ENCODE peak calls at places on chromosomes 16 and 17, in five cellular contexts. O, G, U, P and K are unnamed samples. For H3K4me1, the result is how much of the 10 kb centered on the place peaks cover.

GRCh38 chr17:68384941-68385340 is 72.4 kb downstream of the WIPI1 start:
- DNase-seq in O (no peak), G (no peak), U (no peak), P (peak), K (no peak)

GRCh38 chr16:66660422-66661209 is 35.9 kb downstream of the CMTM4 start:
- DNase-seq in O (peak), G (no peak), U (peak), P (peak), K (peak)

GRCh38 chr17:44307387-44308186 is 814 bp upstream of the RUNDC3A start:
- DNase-seq in O (peak), G (no peak), U (peak), P (peak), K (peak)

GRCh38 chr16:53094013-53094630 is 39.3 kb downstream of the CHD9 start:
- DNase-seq in O (peak), G (peak), U (peak), P (no peak), K (peak)

GRCh38 chr16:4115209-4115940 is 867 bp downstream of the ADCY9 start:
- DNase-seq in O (peak), G (no peak), U (peak), P (peak), K (peak)

GRCh38 chr16:69366431-69366830 is 14.8 kb upstream of the TMED6 start:
- DNase-seq in O (no peak), G (no peak), U (no peak), P (no peak), K (no peak)

GRCh38 chr17:83104577-83105505 is 25.4 kb downstream of the METRNL start:
- DNase-seq in O (no peak), G (no peak), U (no peak), P (no peak), K (peak)

GRCh38 chr17:81294512-81295030 is 536 bp downstream of the SLC38A10 start:
- DNase-seq in O (peak), G (peak), U (peak), P (no peak), K (peak)

DNA sequence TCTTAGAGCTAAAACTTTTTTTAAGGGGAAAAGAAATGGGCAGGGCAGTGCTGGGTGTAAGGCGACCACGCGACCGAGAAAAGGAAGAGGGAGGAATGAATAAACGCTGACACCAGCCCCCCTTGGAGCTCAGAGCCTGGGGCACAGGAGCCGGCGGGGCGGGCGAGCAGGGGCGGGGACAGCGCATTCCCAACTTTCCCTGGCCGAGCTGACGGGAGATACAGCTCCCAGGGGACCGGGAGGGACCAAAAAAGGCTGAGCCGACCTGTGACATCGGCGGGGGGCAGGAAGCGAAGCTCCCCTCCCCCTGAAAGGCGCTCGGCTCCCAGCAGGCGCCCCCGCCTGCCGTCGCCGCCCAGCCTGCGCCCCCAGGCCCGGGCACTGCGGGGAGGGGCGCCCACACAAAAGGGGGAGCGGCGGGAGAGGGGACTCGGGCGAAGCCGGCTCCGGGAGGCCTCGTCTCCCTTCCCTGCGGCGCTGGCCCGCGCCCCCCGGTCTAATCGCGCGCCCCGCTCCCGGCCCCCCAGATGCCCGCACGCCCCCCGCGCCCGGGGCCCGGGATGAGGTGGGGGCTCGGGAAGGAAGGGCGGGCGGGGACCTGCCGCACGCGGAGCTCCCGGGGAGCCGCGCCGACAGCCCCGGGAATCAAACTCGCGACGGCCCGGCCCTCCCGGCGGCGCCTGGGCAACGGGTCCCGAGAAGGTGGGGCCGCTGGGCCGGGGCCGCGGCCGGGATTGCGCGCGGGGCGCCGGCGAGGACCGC is 610 bp downstream of the CUEDC1 start:
- DNase-seq in O (peak), G (no peak), U (peak), P (peak), K (peak)
- H3K4me1 ChIP-seq in O (under half), G (under half), U (half or more), P (under half), K (under half)

GRCh38 chr16:57623251-57624043 is 5.0 kb upstream of the ADGRG1 start:
- DNase-seq in O (peak), G (no peak), U (no peak), P (peak), K (peak)
- H3K4me1 ChIP-seq in O (half or more), G (under half), U (under half), P (under half), K (under half)

GRCh38 chr17:34201225-34201624 is 53.9 kb upstream of the CCL2 start:
- DNase-seq in O (no peak), G (no peak), U (no peak), P (no peak), K (no peak)

GRCh38 chr17:34203018-34203646 is 52.0 kb upstream of the CCL2 start:
- DNase-seq in O (no peak), G (no peak), U (no peak), P (no peak), K (no peak)

GRCh38 chr17:34199449-34199848 is 55.6 kb upstream of the CCL2 start:
- DNase-seq in O (no peak), G (peak), U (no peak), P (no peak), K (no peak)

GRCh38 chr17:34199932-34200534 is 55.1 kb upstream of the CCL2 start:
- DNase-seq in O (peak), G (peak), U (peak), P (peak), K (peak)

GRCh38 chr17:34201767-34202166 is 53.3 kb upstream of the CCL2 start:
- DNase-seq in O (no peak), G (no peak), U (no peak), P (no peak), K (no peak)
- H3K4me1 ChIP-seq in O (under half), G (under half), U (under half), P (under half), K (under half)

GRCh38 chr17:66094727-66095126 is 97.2 kb downstream of the CEP112 start:
- DNase-seq in O (no peak), G (no peak), U (no peak), P (no peak), K (no peak)

GRCh38 chr17:66098040-66098439 is 93.9 kb downstream of the CEP112 start:
- DNase-seq in O (no peak), G (no peak), U (no peak), P (no peak), K (no peak)
- H3K4me1 ChIP-seq in O (under half), G (under half), U (under half), P (under half), K (under half)

GRCh38 chr17:38469875-38470274 is 41.6 kb downstream of the ARHGAP23 start:
- DNase-seq in O (no peak), G (no peak), U (no peak), P (peak), K (no peak)

GRCh38 chr17:38466346-38467315 is 38.4 kb downstream of the ARHGAP23 start:
- DNase-seq in O (no peak), G (no peak), U (peak), P (no peak), K (no peak)

GRCh38 chr17:38464723-38465419 is 36.6 kb downstream of the ARHGAP23 start:
- DNase-seq in O (peak), G (no peak), U (peak), P (no peak), K (peak)

GRCh38 chr17:38465420-38466345 is 37.4 kb downstream of the ARHGAP23 start:
- DNase-seq in O (no peak), G (no peak), U (peak), P (no peak), K (no peak)

GRCh38 chr17:38467491-38467890 is 39.2 kb downstream of the ARHGAP23 start:
- DNase-seq in O (no peak), G (no peak), U (no peak), P (no peak), K (no peak)
- H3K4me1 ChIP-seq in O (under half), G (under half), U (half or more), P (under half), K (under half)

GRCh38 chr17:59633658-59634359 is 14.1 kb downstream of the CLTC start:
- DNase-seq in O (no peak), G (no peak), U (no peak), P (no peak), K (no peak)
- H3K4me1 ChIP-seq in O (under half), G (under half), U (half or more), P (under half), K (under half)

DNA sequence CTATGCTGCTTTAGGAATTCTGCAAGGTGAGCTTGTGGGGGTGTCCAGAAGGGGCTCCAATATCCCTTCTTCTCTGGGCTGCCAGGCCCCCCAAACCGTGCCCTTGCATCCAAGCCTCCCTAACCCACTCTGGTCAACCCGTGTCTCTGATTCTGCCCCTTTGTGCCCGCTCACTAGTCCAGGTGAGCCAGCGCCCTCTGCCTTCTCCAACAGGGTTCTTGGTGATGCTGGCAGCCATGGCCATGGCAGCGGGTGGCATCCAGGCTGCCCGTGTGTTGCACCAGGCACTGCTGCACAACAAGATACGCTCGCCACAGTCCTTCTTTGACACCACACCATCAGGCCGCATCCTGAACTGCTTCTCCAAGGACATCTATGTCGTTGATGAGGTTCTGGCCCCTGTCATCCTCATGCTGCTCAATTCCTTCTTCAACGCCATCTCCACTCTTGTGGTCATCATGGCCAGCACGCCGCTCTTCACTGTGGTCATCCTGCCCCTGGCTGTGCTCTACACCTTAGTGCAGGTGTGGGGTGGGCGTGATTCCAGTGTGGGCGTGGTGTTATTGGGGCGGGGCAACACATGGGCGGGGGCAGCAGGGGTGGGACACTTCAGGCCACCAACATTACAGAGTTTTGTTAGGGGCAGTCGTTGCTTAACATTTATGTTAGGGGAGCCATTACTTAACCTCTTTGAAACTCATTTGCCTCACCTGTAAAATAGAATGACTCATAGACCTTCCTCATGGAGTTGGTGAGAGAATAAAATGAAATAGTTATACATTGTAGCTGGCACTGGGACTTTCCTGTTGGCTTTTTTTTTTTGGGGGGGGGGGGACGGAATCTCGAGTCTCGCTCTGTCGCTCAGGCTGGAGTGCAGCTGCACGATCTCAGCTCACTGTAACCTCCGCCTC is 31.4 kb downstream of the ANKRD40 start:
- DNase-seq in O (no peak), G (no peak), U (no peak), P (peak), K (peak)
- H3K4me1 ChIP-seq in O (under half), G (under half), U (under half), P (under half), K (under half)

DNA sequence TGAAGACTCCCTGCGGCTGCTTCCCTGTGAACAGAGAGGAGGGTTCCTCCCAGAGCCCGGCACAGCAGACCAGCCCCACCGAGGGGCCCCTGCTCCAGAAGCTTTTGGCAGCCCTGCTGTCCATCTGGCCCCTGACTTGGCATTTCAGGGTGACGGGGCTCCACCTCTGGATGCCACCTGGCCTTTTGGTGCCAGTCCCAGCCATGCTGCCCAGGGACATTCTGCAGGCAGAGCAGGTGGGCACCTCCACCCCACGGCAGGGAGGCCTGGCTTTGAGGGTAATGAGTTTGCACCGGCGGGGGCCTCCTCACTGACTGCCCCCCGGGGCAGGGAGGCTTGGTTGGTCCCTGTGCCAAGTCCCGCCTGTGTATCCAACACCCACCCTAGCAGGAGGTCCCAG is 20.3 kb upstream of the ZFPM1 start:
- DNase-seq in O (no peak), G (no peak), U (no peak), P (no peak), K (no peak)
- H3K4me1 ChIP-seq in O (under half), G (under half), U (under half), P (under half), K (under half)